ENCODE peak calls at places on chromosomes 6 and 20, in eight cellular contexts. I is stimulated activated CD4-positive, alpha-beta T cell treated with anti-CD3 and anti-CD28 coated beads, Interleukin-2, amount 100 ng/mL, for 48 hours; W is posterior cingulate gyrus; S is HTR-8/SVneo; P is stimulated activated naive CD8-positive, alpha-beta T cell treated with anti-CD3 and anti-CD28 coated beads, Interleukin-15, amount 100 ng/mL, for 72 hours; Q is astrocyte of the spinal cord; E is GM04504; M is amniotic epithelial cell. Y is an unnamed sample.

GRCh38 chr6:112235956-112236355 is 18.4 kb downstream of the LAMA4 start:
- DNase-seq in I (peak), W (no peak), S (no peak), P (peak), Q (peak), E (no peak), M (peak), Y (no peak)

GRCh38 chr20:63836335-63837133 is 5.5 kb upstream of the ZBTB46 start:
- DNase-seq in I (no peak), W (no peak), S (no peak), P (no peak), Q (no peak), E (no peak), M (no peak), Y (peak)

GRCh38 chr6:28785962-28786679 is 137.7 kb downstream of the TRIM27 start:
- DNase-seq in I (no peak), W (no peak), S (no peak), P (no peak), Q (no peak), E (no peak), M (no peak), Y (no peak)

GRCh38 chr6:109073344-109074235 is 21.1 kb downstream of the SESN1 start:
- DNase-seq in I (peak), W (no peak), S (peak), P (peak), Q (peak), E (no peak), M (peak), Y (peak)

GRCh38 chr20:18717062-18717461 is 96.5 kb upstream of the SCP2D1 start:
- DNase-seq in I (no peak), W (no peak), S (no peak), P (no peak), Q (no peak), E (no peak), M (peak), Y (no peak)

GRCh38 chr6:33860706-33861474 is 57.1 kb upstream of the MLN start:
- DNase-seq in I (no peak), W (no peak), S (no peak), P (peak), Q (no peak), E (peak), M (no peak), Y (no peak)

GRCh38 chr6:49553353-49553752 is 2.9 kb downstream of the C6orf141 start:
- DNase-seq in I (no peak), W (no peak), S (no peak), P (no peak), Q (peak), E (peak), M (peak), Y (no peak)

GRCh38 chr20:24672886-24673677 is 203.7 kb downstream of the SYNDIG1 start:
- DNase-seq in I (no peak), W (peak), S (peak), P (no peak), Q (peak), E (peak), M (peak), Y (no peak)

GRCh38 chr6:138099832-138100231 is 7.4 kb downstream of the PERP start:
- DNase-seq in I (no peak), W (no peak), S (no peak), P (no peak), Q (peak), E (peak), M (peak), Y (no peak)

GRCh38 chr20:56403465-56403864 is 8.6 kb upstream of the CASS4 start:
- DNase-seq in I (no peak), W (peak), S (no peak), P (no peak), Q (no peak), E (no peak), M (no peak), Y (no peak)

GRCh38 chr20:51966296-51966971 is 164.1 kb upstream of the SALL4 start:
- DNase-seq in I (no peak), W (no peak), S (peak), P (peak), Q (peak), E (peak), M (peak), Y (peak)

GRCh38 chr20:43946659-43947315 is 32.1 kb downstream of the TOX2 start:
- DNase-seq in I (no peak), W (no peak), S (no peak), P (no peak), Q (no peak), E (no peak), M (no peak), Y (no peak)

GRCh38 chr6:44955145-44955544 is 373.0 kb upstream of the RUNX2 start:
- DNase-seq in I (no peak), W (no peak), S (no peak), P (no peak), Q (no peak), E (no peak), M (no peak), Y (no peak)

GRCh38 chr20:40628877-40629276 is 60.2 kb downstream of the MAFB start:
- DNase-seq in I (no peak), W (no peak), S (no peak), P (no peak), Q (peak), E (no peak), M (no peak), Y (no peak)

GRCh38 chr6:37838209-37838921 is 18.8 kb downstream of the ZFAND3 start:
- DNase-seq in I (no peak), W (no peak), S (no peak), P (no peak), Q (no peak), E (no peak), M (peak), Y (no peak)

GRCh38 chr6:170135041-170135440 is 155.8 kb downstream of the DLL1 start:
- DNase-seq in I (no peak), W (peak), S (no peak), P (peak), Q (no peak), E (no peak), M (no peak), Y (no peak)

GRCh38 chr20:45322952-45323383 is 14.9 kb upstream of the MATN4 start:
- DNase-seq in I (no peak), W (no peak), S (peak), P (no peak), Q (no peak), E (no peak), M (peak), Y (peak)

GRCh38 chr6:158086054-158086705 is 81.9 kb downstream of the SERAC1 start:
- DNase-seq in I (no peak), W (no peak), S (no peak), P (no peak), Q (peak), E (peak), M (peak), Y (no peak)